ENCODE peak calls at places on chromosomes 13 and 19, in ten cellular contexts. One of them, this sample, is unnamed.

GRCh38 chr13:109431217-109431616 is 355.2 kb downstream of the IRS2 start:
- DNase-seq in effector memory CD4-positive, alpha-beta T cell: no peak
- DNase-seq in cardiac muscle cell: no peak
- DNase-seq in CD8-positive, alpha-beta memory T cell: no peak
- DNase-seq in pancreas: no peak
- DNase-seq in CD8-positive, alpha-beta T cell: no peak
- DNase-seq in stomach: no peak
- DNase-seq in left lung: no peak
- DNase-seq in CD4-positive, alpha-beta T cell: no peak
- DNase-seq in psoas muscle: no peak
- DNase-seq in this sample: no peak

GRCh38 chr19:48290341-48290922 is 20.6 kb downstream of the ZNF114 start:
- DNase-seq in effector memory CD4-positive, alpha-beta T cell: no peak
- DNase-seq in cardiac muscle cell: peak; percentile 28
- DNase-seq in CD8-positive, alpha-beta memory T cell: no peak
- DNase-seq in pancreas: peak; percentile 20
- DNase-seq in CD8-positive, alpha-beta T cell: no peak
- DNase-seq in stomach: no peak
- DNase-seq in left lung: no peak
- DNase-seq in CD4-positive, alpha-beta T cell: no peak
- DNase-seq in psoas muscle: no peak
- DNase-seq in this sample: no peak

GRCh38 chr19:45472557-45473365 is 5.0 kb downstream of the FOSB start:
- DNase-seq in effector memory CD4-positive, alpha-beta T cell: peak; percentile 39
- DNase-seq in cardiac muscle cell: no peak
- DNase-seq in CD8-positive, alpha-beta memory T cell: peak; percentile 26
- DNase-seq in pancreas: no peak
- DNase-seq in CD8-positive, alpha-beta T cell: no peak
- DNase-seq in stomach: no peak
- DNase-seq in left lung: no peak
- DNase-seq in CD4-positive, alpha-beta T cell: no peak
- DNase-seq in psoas muscle: no peak
- DNase-seq in this sample: no peak

GRCh38 chr13:52968074-52968700 is 60.4 kb upstream of the OLFM4 start:
- DNase-seq in effector memory CD4-positive, alpha-beta T cell: peak; percentile 9
- DNase-seq in cardiac muscle cell: peak; percentile 91
- DNase-seq in CD8-positive, alpha-beta memory T cell: peak; percentile 23
- DNase-seq in pancreas: peak; percentile 84
- DNase-seq in CD8-positive, alpha-beta T cell: peak; percentile 66
- DNase-seq in stomach: peak; percentile 88
- DNase-seq in left lung: peak; percentile 89
- DNase-seq in CD4-positive, alpha-beta T cell: peak; percentile 54
- DNase-seq in psoas muscle: peak; percentile 74
- DNase-seq in this sample: peak; percentile 80

GRCh38 chr19:9877775-9878510 is 42.8 kb downstream of the PIN1 start:
- DNase-seq in effector memory CD4-positive, alpha-beta T cell: no peak
- DNase-seq in cardiac muscle cell: no peak
- DNase-seq in CD8-positive, alpha-beta memory T cell: no peak
- DNase-seq in pancreas: no peak
- DNase-seq in CD8-positive, alpha-beta T cell: no peak
- DNase-seq in stomach: no peak
- DNase-seq in left lung: no peak
- DNase-seq in CD4-positive, alpha-beta T cell: no peak
- DNase-seq in psoas muscle: no peak
- DNase-seq in this sample: no peak

GRCh38 chr13:45807520-45808099 is 43.9 kb downstream of the SIAH3 start:
- DNase-seq in effector memory CD4-positive, alpha-beta T cell: no peak
- DNase-seq in cardiac muscle cell: peak; percentile 66
- DNase-seq in CD8-positive, alpha-beta memory T cell: peak; percentile 9
- DNase-seq in pancreas: peak; percentile 28
- DNase-seq in CD8-positive, alpha-beta T cell: peak; percentile 26
- DNase-seq in stomach: peak; percentile 33
- DNase-seq in left lung: no peak
- DNase-seq in CD4-positive, alpha-beta T cell: no peak
- DNase-seq in psoas muscle: no peak
- DNase-seq in this sample: no peak

GRCh38 chr13:43116242-43116641 is 92.9 kb downstream of the DNAJC15 start:
- DNase-seq in effector memory CD4-positive, alpha-beta T cell: no peak
- DNase-seq in cardiac muscle cell: no peak
- DNase-seq in CD8-positive, alpha-beta memory T cell: no peak
- DNase-seq in pancreas: no peak
- DNase-seq in CD8-positive, alpha-beta T cell: no peak
- DNase-seq in stomach: no peak
- DNase-seq in left lung: no peak
- DNase-seq in CD4-positive, alpha-beta T cell: no peak
- DNase-seq in psoas muscle: no peak
- DNase-seq in this sample: no peak

GRCh38 chr19:45528744-45529453 is 21.6 kb downstream of the VASP start:
- DNase-seq in effector memory CD4-positive, alpha-beta T cell: no peak
- DNase-seq in cardiac muscle cell: peak; percentile 60
- DNase-seq in CD8-positive, alpha-beta memory T cell: no peak
- DNase-seq in pancreas: peak; percentile 76
- DNase-seq in CD8-positive, alpha-beta T cell: no peak
- DNase-seq in stomach: peak; percentile 70
- DNase-seq in left lung: peak; percentile 82
- DNase-seq in CD4-positive, alpha-beta T cell: peak; percentile 46
- DNase-seq in psoas muscle: peak; percentile 58
- DNase-seq in this sample: no peak

GRCh38 chr19:4338441-4339350 is at the start of gene STAP2:
- DNase-seq in effector memory CD4-positive, alpha-beta T cell: no peak
- DNase-seq in cardiac muscle cell: peak; percentile 33
- DNase-seq in CD8-positive, alpha-beta memory T cell: peak; percentile 17
- DNase-seq in pancreas: peak; percentile 71
- DNase-seq in CD8-positive, alpha-beta T cell: no peak
- DNase-seq in stomach: peak; percentile 77
- DNase-seq in left lung: peak; percentile 82
- DNase-seq in CD4-positive, alpha-beta T cell: no peak
- DNase-seq in psoas muscle: no peak
- DNase-seq in this sample: no peak

GRCh38 chr19:6947745-6948144 is 60.4 kb downstream of the ADGRE1 start:
- DNase-seq in effector memory CD4-positive, alpha-beta T cell: no peak
- DNase-seq in cardiac muscle cell: no peak
- DNase-seq in CD8-positive, alpha-beta memory T cell: no peak
- DNase-seq in pancreas: no peak
- DNase-seq in CD8-positive, alpha-beta T cell: no peak
- DNase-seq in stomach: no peak
- DNase-seq in left lung: no peak
- DNase-seq in CD4-positive, alpha-beta T cell: no peak
- DNase-seq in psoas muscle: no peak
- DNase-seq in this sample: no peak

DNA sequence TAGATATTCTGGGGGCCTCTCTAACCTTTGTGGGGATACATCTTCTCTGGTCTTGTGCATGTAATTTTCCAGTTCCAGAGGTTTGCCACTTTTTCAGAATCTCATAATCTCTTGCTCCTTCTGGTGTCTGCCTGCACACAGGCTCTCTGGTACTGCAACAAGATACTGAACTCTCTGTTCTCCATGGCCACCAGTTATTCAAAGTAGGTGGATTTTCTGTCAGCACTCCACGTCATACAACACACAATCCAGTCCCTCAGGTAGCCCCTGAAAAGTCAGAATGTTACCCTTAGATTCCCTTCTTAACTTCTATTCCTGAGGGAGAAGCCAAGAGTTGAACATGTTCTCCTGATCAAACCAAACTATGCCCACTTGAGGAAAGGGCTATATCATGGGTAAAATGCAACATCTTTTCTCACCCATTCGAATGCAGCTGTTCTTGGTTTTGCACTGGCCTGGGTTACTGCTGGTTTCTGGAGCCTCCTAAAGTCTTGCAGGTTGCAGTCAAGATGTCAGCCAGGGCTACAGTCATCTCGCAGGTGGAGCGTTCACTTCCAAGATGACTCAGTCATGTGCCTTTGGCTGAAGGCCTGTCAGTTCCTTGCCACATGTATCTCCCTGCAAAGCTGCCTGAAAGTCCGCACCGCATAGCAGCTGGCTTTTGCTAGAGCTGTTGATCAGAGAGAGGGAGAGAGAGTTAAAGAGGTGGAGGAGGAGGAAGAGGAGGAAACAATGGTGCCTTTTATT is 57.7 kb upstream of the TUBA3C start:
- DNase-seq in effector memory CD4-positive, alpha-beta T cell: no peak
- DNase-seq in cardiac muscle cell: no peak
- DNase-seq in CD8-positive, alpha-beta memory T cell: no peak
- DNase-seq in pancreas: no peak
- DNase-seq in CD8-positive, alpha-beta T cell: no peak
- DNase-seq in stomach: no peak
- DNase-seq in left lung: no peak
- DNase-seq in CD4-positive, alpha-beta T cell: no peak
- DNase-seq in psoas muscle: no peak
- DNase-seq in this sample: no peak
- H3K9me3 ChIP-seq in effector memory CD4-positive, alpha-beta T cell: no peaks in the 10 kb centered on the region
- H3K9me3 ChIP-seq in cardiac muscle cell: no peaks in the 10 kb centered on the region
- H3K9me3 ChIP-seq in CD8-positive, alpha-beta memory T cell: no peaks in the 10 kb centered on the region
- H3K9me3 ChIP-seq in pancreas: no peaks in the 10 kb centered on the region
- H3K9me3 ChIP-seq in CD8-positive, alpha-beta T cell: no peaks in the 10 kb centered on the region
- H3K9me3 ChIP-seq in stomach: peaks cover 7% of the 10 kb centered on the region
- H3K9me3 ChIP-seq in left lung: peaks cover 5% of the 10 kb centered on the region
- H3K9me3 ChIP-seq in CD4-positive, alpha-beta T cell: no peaks in the 10 kb centered on the region
- H3K9me3 ChIP-seq in psoas muscle: no peaks in the 10 kb centered on the region
- H3K9me3 ChIP-seq in this sample: no peaks in the 10 kb centered on the region

DNA sequence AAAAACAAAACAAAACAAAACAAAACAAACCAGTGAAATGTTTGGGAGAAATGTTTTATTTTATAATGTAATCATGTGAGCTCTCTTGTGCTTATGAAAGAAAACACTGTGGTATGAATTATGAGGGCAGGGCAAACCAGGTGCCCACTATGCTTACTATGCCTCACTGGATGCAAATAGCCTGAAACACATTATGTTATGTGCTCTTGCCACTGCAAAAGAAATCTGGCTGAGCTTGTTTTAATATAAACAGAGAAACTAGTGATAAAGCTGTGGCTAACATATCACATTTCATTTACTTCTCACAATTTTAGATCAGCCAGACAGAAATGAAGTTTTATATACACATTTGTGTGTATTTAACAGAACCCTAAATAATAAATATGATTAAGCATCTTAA is 8.7 kb upstream of the NBEA start:
- DNase-seq in effector memory CD4-positive, alpha-beta T cell: no peak
- DNase-seq in cardiac muscle cell: no peak
- DNase-seq in CD8-positive, alpha-beta memory T cell: no peak
- DNase-seq in pancreas: no peak
- DNase-seq in CD8-positive, alpha-beta T cell: no peak
- DNase-seq in stomach: no peak
- DNase-seq in left lung: no peak
- DNase-seq in CD4-positive, alpha-beta T cell: no peak
- DNase-seq in psoas muscle: no peak
- DNase-seq in this sample: no peak
- H3K27ac ChIP-seq in effector memory CD4-positive, alpha-beta T cell: no peak overlapping the region
- H3K27ac ChIP-seq in cardiac muscle cell: no peak overlapping the region
- H3K27ac ChIP-seq in CD8-positive, alpha-beta memory T cell: no peak overlapping the region
- H3K27ac ChIP-seq in pancreas: no peak overlapping the region
- H3K27ac ChIP-seq in CD8-positive, alpha-beta T cell: no peak overlapping the region
- H3K27ac ChIP-seq in stomach: no peak overlapping the region
- H3K27ac ChIP-seq in left lung: no peak overlapping the region
- H3K27ac ChIP-seq in CD4-positive, alpha-beta T cell: no peak overlapping the region
- H3K27ac ChIP-seq in psoas muscle: no peak overlapping the region
- H3K27ac ChIP-seq in this sample: no peak overlapping the region

DNA sequence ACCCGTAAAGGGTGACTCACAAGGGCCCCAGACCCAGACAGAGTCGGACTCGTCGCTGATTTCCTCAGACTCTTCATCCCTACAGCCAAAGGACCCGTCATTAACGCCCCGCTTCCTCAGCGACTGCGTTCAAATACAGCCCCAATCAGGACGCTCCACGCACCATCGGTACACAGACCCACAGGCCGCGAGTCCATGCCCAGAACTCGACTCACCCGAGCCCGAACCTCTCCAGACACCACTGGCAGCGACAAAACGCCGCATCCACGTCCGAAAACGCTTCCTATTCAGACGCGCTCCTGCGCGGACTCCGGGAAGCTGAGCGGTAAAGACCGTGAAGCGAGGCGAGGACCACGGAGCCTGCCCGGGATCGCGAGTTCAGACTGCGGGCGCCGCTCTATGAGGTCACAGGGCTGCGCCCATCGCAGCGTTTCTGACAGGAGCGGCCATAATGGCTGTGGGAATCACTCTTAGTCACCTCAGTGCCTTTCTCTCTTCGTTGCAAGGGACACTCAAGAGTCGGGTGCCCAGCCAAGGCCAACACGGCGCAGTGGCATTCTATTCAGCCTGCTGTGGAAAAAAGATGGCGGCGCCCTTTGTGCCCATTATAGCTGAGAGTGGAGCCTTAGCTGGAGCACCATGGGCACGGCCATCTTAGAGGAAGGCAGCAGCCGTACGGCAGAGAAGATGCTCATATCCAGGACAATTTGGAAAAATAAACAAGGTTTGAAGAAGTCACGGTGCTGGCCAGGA is at the start of gene ZNF614:
- DNase-seq in effector memory CD4-positive, alpha-beta T cell: peak; percentile 69
- DNase-seq in cardiac muscle cell: peak; percentile 90
- DNase-seq in CD8-positive, alpha-beta memory T cell: peak; percentile 91
- DNase-seq in pancreas: peak; percentile 76
- DNase-seq in CD8-positive, alpha-beta T cell: peak; percentile 88
- DNase-seq in stomach: peak; percentile 87
- DNase-seq in left lung: peak; percentile 96
- DNase-seq in CD4-positive, alpha-beta T cell: peak; percentile 89
- DNase-seq in psoas muscle: peak; percentile 94
- DNase-seq in this sample: peak; percentile 96
- H3K9me3 ChIP-seq in effector memory CD4-positive, alpha-beta T cell: peaks cover 12% of the 10 kb centered on the region
- H3K9me3 ChIP-seq in cardiac muscle cell: peaks cover 2% of the 10 kb centered on the region
- H3K9me3 ChIP-seq in CD8-positive, alpha-beta memory T cell: peaks cover 52% of the 10 kb centered on the region
- H3K9me3 ChIP-seq in pancreas: no peaks in the 10 kb centered on the region
- H3K9me3 ChIP-seq in CD8-positive, alpha-beta T cell: peaks cover 22% of the 10 kb centered on the region
- H3K9me3 ChIP-seq in stomach: peaks cover 73% of the 10 kb centered on the region
- H3K9me3 ChIP-seq in left lung: peaks cover 73% of the 10 kb centered on the region
- H3K9me3 ChIP-seq in CD4-positive, alpha-beta T cell: peaks cover 65% of the 10 kb centered on the region
- H3K9me3 ChIP-seq in psoas muscle: peaks cover 69% of the 10 kb centered on the region
- H3K9me3 ChIP-seq in this sample: peaks cover 16% of the 10 kb centered on the region

DNA sequence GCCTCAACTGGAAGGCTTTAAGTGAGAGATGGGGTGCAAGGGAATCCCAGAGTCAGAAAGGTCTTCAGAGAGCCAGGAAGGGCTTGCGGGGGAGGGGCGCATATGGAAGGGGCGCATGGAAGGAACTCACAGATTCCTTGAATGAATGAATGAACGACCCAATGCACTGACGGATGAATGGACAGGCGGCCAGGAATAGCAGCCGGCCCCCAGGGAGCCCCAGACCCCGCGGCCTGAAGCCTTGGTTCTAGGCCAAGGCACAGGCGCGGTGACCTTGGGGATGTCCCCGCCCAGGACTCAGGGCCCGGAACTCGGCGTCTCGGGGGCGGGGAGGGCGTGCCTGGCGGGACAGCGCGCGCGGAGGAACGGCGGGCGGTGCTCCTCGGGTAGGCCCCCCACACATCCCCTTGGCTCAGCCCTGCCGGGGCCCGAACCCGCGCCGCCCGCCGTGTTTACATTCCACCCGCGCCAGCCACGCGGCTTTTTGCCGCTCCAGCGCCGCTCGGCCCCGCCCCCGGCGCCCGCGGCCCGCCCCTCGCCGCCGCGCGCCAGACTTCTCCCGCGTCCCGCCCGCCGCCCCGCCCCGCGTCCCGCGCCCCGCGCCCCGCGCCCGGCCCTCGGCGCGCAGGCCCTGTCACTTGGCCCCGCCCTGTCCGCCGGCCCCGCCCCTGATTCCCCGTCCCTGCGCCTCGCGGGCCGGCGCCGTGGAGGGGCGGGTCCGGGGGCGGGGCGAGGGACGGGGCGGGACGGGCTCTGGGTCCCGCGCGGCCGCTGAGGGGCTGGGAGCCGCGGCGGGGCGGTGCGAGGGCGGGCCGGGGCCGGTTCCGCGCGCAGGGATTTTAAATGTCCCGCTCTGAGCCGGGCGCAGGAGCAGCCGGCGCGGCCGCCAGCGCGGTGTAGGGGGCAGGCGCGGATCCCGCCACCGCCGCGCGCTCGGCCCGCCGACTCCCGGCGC is at the start of gene CCNE1:
- DNase-seq in effector memory CD4-positive, alpha-beta T cell: peak; percentile 89
- DNase-seq in cardiac muscle cell: peak; percentile 94
- DNase-seq in CD8-positive, alpha-beta memory T cell: peak; percentile 92
- DNase-seq in pancreas: peak; percentile 93
- DNase-seq in CD8-positive, alpha-beta T cell: peak; percentile 94
- DNase-seq in stomach: peak; percentile 97
- DNase-seq in left lung: peak; percentile 98
- DNase-seq in CD4-positive, alpha-beta T cell: peak; percentile 97
- DNase-seq in psoas muscle: peak; percentile 97
- DNase-seq in this sample: peak; percentile 96
- H3K27ac ChIP-seq in effector memory CD4-positive, alpha-beta T cell: peak within 1 kb of the TSS; percentile 49
- H3K27ac ChIP-seq in cardiac muscle cell: peak within 1 kb of the TSS; percentile 53
- H3K27ac ChIP-seq in CD8-positive, alpha-beta memory T cell: peak within 1 kb of the TSS; percentile 80
- H3K27ac ChIP-seq in pancreas: no peak within 1 kb of the TSS
- H3K27ac ChIP-seq in CD8-positive, alpha-beta T cell: peak within 1 kb of the TSS; percentile 58
- H3K27ac ChIP-seq in stomach: peak within 1 kb of the TSS; percentile 60
- H3K27ac ChIP-seq in left lung: peak within 1 kb of the TSS; percentile 33
- H3K27ac ChIP-seq in CD4-positive, alpha-beta T cell: peak within 1 kb of the TSS; percentile 50
- H3K27ac ChIP-seq in psoas muscle: peak within 1 kb of the TSS; percentile 61
- H3K27ac ChIP-seq in this sample: no peak within 1 kb of the TSS